ENCODE peak calls at places on chromosomes 7 and 10, in four cellular contexts. J, X, S and M are unnamed samples.

GRCh38 chr7:101816499-101817030 is 861 bp upstream of the CUX1 start:
- DNase-seq in J (peak), X (peak), S (peak), M (peak)

GRCh38 chr7:55786901-55787300 is 75.7 kb downstream of the SEPTIN14 start:
- DNase-seq in S (no peak), X (no peak), J (no peak), M (no peak)

GRCh38 chr10:133042061-133042460 is 45.7 kb upstream of the ADGRA1 start:
- DNase-seq in J (no peak), S (no peak), X (no peak), M (no peak)

GRCh38 chr10:130750441-130750840 is 561.1 kb downstream of the TCERG1L start:
- DNase-seq in X (no peak), J (no peak), S (no peak), M (no peak)

GRCh38 chr10:30058570-30059132 is 735 bp downstream of the JCAD start:
- DNase-seq in J (peak), S (no peak), X (peak), M (peak)

GRCh38 chr7:86320341-86320740 is 323.4 kb upstream of the GRM3 start:
- DNase-seq in S (no peak), J (no peak), X (no peak), M (no peak)

GRCh38 chr10:130936844-130937243 is 374.7 kb downstream of the TCERG1L start:
- DNase-seq in X (no peak), J (no peak), S (no peak), M (no peak)

GRCh38 chr7:78716876-78717275 is 736.6 kb downstream of the MAGI2 start:
- DNase-seq in J (no peak), S (no peak), X (no peak), M (no peak)

GRCh38 chr7:80740778-80741545 is 102.5 kb downstream of the CD36 start:
- DNase-seq in S (no peak), X (no peak), J (no peak), M (no peak)

GRCh38 chr7:155166673-155167370 is 96.7 kb downstream of the HTR5A start:
- DNase-seq in J (no peak), X (no peak), S (peak), M (no peak)

GRCh38 chr10:31677198-31678138 is 251.2 kb downstream of the ARHGAP12 start:
- DNase-seq in J (no peak), X (peak), S (no peak), M (no peak)

GRCh38 chr7:41925946-41926345 is 223.1 kb upstream of the INHBA start:
- DNase-seq in X (no peak), J (no peak), S (no peak), M (no peak)

GRCh38 chr7:2894118-2894940 is 50.2 kb upstream of the GNA12 start:
- DNase-seq in S (peak), X (no peak), J (no peak), M (no peak)

GRCh38 chr10:27998954-27999275 is at the start of gene ODAD2:
- DNase-seq in S (no peak), J (no peak), X (no peak), M (peak)

GRCh38 chr7:37901236-37901827 is 15.3 kb downstream of the SFRP4 start:
- DNase-seq in J (no peak), X (no peak), S (peak), M (no peak)

DNA sequence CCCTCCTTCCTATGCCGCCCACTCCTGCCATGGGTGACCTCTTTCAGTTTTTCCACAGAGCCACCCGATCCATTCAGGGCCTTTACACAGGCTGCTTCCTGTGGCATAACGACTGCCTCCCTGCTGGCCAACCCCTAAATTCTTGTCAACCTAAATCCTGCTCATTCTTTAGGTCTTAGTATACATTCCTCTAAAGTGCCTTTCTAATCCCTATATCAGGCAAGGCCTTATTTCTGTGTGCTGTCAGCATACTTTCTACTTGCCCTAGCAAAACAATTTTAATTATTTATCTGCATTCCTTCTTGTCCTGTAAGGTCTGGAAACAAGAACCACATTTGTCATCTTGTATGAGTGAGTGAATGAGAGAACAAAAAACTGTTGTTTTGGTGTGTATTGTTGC is 132.4 kb downstream of the DNAH11 start:
- DNase-seq in J (no peak), S (no peak), X (no peak), M (no peak)
- TF ChIP-seq CTCF in J (no peak), S (no peak), X (no peak), M (no peak)

GRCh38 chr10:73398024-73398423 is 15.8 kb downstream of the ANXA7 start:
- DNase-seq in X (no peak), S (no peak), J (no peak), M (no peak)
- TF ChIP-seq CTCF in X (peak), S (no peak), J (peak), M (no peak)

GRCh38 chr10:11318812-11319598 is 292.4 kb downstream of the USP6NL start:
- DNase-seq in S (no peak), X (no peak), J (no peak), M (no peak)
- TF ChIP-seq CTCF in S (no peak), X (peak), J (no peak), M (no peak)

DNA sequence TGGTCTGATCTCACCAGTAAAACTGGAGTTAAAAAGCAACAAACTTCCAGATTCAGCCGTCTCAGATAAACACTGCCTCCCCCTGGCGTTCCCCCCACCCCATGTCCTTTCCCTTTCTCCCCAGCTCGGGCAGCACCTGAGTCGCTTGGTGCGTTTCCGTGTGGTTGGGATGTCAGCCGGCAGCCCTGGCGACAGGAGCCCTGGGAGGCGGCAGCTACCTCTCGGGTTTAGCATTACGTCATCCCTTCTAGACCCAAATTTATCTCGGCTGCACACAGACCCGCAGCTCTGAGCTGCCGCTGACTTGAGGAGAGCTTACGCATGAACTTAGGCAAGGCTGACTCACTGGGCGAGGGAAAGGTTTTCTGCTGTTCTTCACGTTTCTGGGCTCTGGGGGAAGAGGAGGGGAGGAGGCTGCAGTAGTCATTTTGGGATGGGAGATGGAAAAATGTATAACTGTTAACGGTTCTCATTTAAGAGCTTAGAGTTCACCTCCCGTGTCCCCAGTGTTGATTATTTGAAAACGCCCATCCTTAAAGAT is 14.4 kb downstream of the MXI1 start:
- DNase-seq in S (peak), X (no peak), J (peak), M (peak)
- TF ChIP-seq CTCF in S (peak), X (no peak), J (no peak), M (no peak)

GRCh38 chr7:74051629-74052410 is 23.8 kb downstream of the ELN start:
- DNase-seq in X (peak), J (peak), S (peak), M (no peak)
- TF ChIP-seq CTCF in X (peak), J (peak), S (peak), M (no peak)

DNA sequence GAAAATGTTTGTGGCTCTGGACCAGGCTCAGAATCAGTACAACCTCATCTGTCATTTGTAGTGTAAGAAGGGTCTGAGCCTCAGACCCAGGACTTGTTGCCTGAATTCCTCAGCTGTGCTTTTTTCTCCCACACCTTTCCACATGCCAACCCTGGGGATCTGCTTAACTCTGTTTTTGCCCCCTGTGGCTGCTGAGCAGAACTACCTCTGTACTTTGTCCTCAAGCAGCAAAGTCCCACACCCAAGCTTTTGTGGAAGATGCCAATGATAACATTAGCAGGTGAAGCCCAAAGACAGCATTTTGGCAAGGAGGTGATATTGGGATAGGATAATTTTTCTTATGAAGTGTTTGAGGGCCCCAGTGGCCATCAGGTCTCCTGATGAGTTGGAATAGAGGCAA is 5.8 kb upstream of the CYP2C18 start:
- DNase-seq in S (no peak), X (no peak), J (no peak), M (no peak)
- TF ChIP-seq CTCF in S (peak), X (peak), J (no peak), M (peak)